ENCODE peak calls at places on chromosomes 13 and 19, in eight cellular contexts. Y is Peyer's patch; D is CD8-positive, alpha-beta memory T cell; K is upper lobe of right lung; C is thoracic aorta; S is heart left ventricle; G is heart right ventricle; W is tibial artery. E is an unnamed sample. For H3K4me1 and H3K9me3, the result is how much of the 10 kb centered on the place peaks cover.

GRCh38 chr13:101474419-101474957 is 22.0 kb downstream of the ITGBL1 start:
- DNase-seq in K (no peak), W (peak), S (no peak), Y (no peak), C (no peak), G (no peak), D (no peak), E (peak)

GRCh38 chr13:40390290-40391008 is 276.0 kb downstream of the FOXO1 start:
- DNase-seq in G (no peak), S (no peak), Y (no peak), K (no peak), C (no peak), W (no peak), D (no peak), E (no peak)

GRCh38 chr19:38270587-38271167 is 6.3 kb downstream of the SPINT2 start:
- DNase-seq in C (no peak), G (no peak), S (no peak), Y (no peak), K (no peak), W (no peak), D (no peak), E (no peak)

GRCh38 chr13:39847336-39847735 is 191.9 kb downstream of the COG6 start:
- DNase-seq in K (no peak), C (no peak), Y (no peak), D (no peak), W (no peak), G (no peak), S (no peak), E (no peak)

GRCh38 chr13:110875243-110875642 is 39.6 kb downstream of the ANKRD10 start:
- DNase-seq in Y (no peak), K (no peak), G (no peak), W (no peak), D (no peak), C (no peak), S (no peak), E (no peak)

GRCh38 chr13:110238795-110239194 is 68.2 kb downstream of the COL4A1 start:
- DNase-seq in C (no peak), W (no peak), K (no peak), Y (no peak), G (no peak), D (no peak), S (no peak), E (no peak)

GRCh38 chr13:106089251-106089940 is 446.1 kb downstream of the EFNB2 start:
- DNase-seq in C (no peak), Y (no peak), W (no peak), K (no peak), G (no peak), S (no peak), D (no peak), E (no peak)

GRCh38 chr13:44759222-44759721 is 183.1 kb upstream of the TSC22D1 start:
- DNase-seq in W (no peak), D (no peak), Y (no peak), G (no peak), S (no peak), C (no peak), K (no peak), E (no peak)

GRCh38 chr19:16405797-16406196 is 66.0 kb downstream of the EPS15L1 start:
- DNase-seq in S (no peak), C (no peak), G (no peak), D (no peak), W (no peak), Y (no peak), K (no peak), E (peak)

GRCh38 chr19:41422955-41423354 is 4.2 kb downstream of the B3GNT8 start:
- DNase-seq in S (no peak), Y (no peak), G (no peak), W (no peak), D (no peak), K (no peak), C (no peak), E (no peak)

GRCh38 chr19:52722062-52723005 is 12.5 kb downstream of the ZNF611 start:
- DNase-seq in C (no peak), S (no peak), Y (no peak), W (no peak), K (no peak), G (no peak), D (no peak), E (no peak)

GRCh38 chr13:35475131-35475959 is 1.1 kb downstream of the MAB21L1 start:
- DNase-seq in S (peak), Y (peak), K (no peak), D (no peak), C (no peak), W (peak), G (peak), E (peak)

GRCh38 chr19:43700368-43701015 is 15.4 kb upstream of the IRGC start:
- DNase-seq in K (no peak), S (peak), C (no peak), W (peak), Y (peak), D (no peak), G (peak), E (peak)

GRCh38 chr13:21413013-21413412 is 46.1 kb downstream of the ZDHHC20 start:
- DNase-seq in W (no peak), G (no peak), D (no peak), C (no peak), K (no peak), Y (no peak), S (no peak), E (no peak)

GRCh38 chr13:80363890-80364503 is 23.1 kb upstream of the SPRY2 start:
- DNase-seq in D (no peak), W (no peak), G (no peak), C (no peak), K (no peak), S (no peak), Y (no peak), E (no peak)

GRCh38 chr13:99439048-99439447 is 62.2 kb upstream of the TM9SF2 start:
- DNase-seq in G (no peak), C (no peak), Y (no peak), K (no peak), S (no peak), D (no peak), W (no peak), E (no peak)

GRCh38 chr19:42965204-42965603 is 28.2 kb upstream of the PSG7 start:
- DNase-seq in W (no peak), C (no peak), Y (no peak), G (no peak), D (no peak), S (no peak), K (no peak), E (no peak)

GRCh38 chr19:47351545-47351944 is 2.4 kb downstream of the DHX34 start:
- DNase-seq in D (no peak), W (no peak), S (no peak), Y (no peak), G (no peak), K (no peak), C (no peak), E (no peak)

GRCh38 chr13:51230473-51231105 is 8.4 kb downstream of the FAM124A start:
- DNase-seq in K (no peak), S (peak), C (no peak), W (no peak), Y (peak), G (peak), D (no peak), E (peak)

GRCh38 chr19:19063183-19064097 is at the start of gene SLC25A42:
- DNase-seq in D (peak), Y (peak), W (peak), G (peak), S (peak), C (peak), K (peak), E (peak)

GRCh38 chr13:42859760-42860159 is 78.4 kb downstream of the FAM216B start:
- DNase-seq in K (no peak), Y (no peak), C (no peak), S (no peak), D (no peak), G (no peak), W (no peak), E (no peak)

GRCh38 chr13:101007245-101007644 is 332.6 kb upstream of the TMTC4 start:
- DNase-seq in C (no peak), D (no peak), Y (no peak), G (no peak), S (no peak), W (no peak), K (no peak), E (no peak)

GRCh38 chr13:27446986-27447583 is 3.3 kb downstream of the MTIF3 start:
- DNase-seq in S (no peak), K (no peak), C (no peak), Y (peak), G (no peak), W (no peak), D (no peak), E (no peak)

GRCh38 chr13:27442797-27443196 is 7.6 kb downstream of the MTIF3 start:
- DNase-seq in W (no peak), Y (peak), G (no peak), K (no peak), D (no peak), S (no peak), C (no peak), E (no peak)

GRCh38 chr13:27437126-27437525 is 12.7 kb downstream of the GTF3A start:
- DNase-seq in W (no peak), G (no peak), K (no peak), D (no peak), C (no peak), Y (no peak), S (no peak), E (no peak)

GRCh38 chr13:27440408-27440807 is 10.0 kb downstream of the MTIF3 start:
- DNase-seq in Y (no peak), W (no peak), C (no peak), D (no peak), K (no peak), G (no peak), S (no peak), E (no peak)

GRCh38 chr13:27442071-27442647 is 8.2 kb downstream of the MTIF3 start:
- DNase-seq in S (no peak), K (no peak), D (no peak), W (no peak), C (no peak), G (no peak), Y (peak), E (no peak)
- H3K4me1 ChIP-seq in S (under half), K (under half), D (under half), W (under half), C (under half), G (under half), Y (under half), E (under half)

DNA sequence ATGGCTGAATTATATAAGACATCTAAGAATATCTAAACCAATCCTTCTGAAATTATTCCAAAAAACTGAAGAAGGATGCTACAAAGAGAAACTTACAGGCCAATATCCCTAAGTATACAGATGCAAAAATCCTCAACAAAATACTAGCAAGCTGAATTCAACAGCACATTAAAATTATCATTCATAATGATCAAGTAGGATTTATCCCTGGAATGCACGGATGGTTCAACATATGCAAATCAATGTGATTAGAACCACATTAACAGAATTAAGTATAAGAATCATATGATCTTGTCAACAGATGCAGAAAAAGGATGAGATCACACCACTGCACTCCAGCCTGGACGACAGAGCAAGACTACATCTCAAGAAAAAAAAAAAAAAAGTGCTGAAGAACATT is 13.3 kb downstream of the ZNF560 start:
- DNase-seq in C (no peak), K (no peak), Y (no peak), G (no peak), D (no peak), S (no peak), W (no peak), E (no peak)
- H3K9me3 ChIP-seq in C (under half), K (under half), Y (under half), G (under half), D (under half), S (under half), W (under half), E (under half)

GRCh38 chr19:55642153-55643002 is 1.1 kb upstream of the ZNF581 start:
- DNase-seq in W (no peak), D (no peak), Y (no peak), G (peak), K (peak), C (no peak), S (no peak), E (peak)
- H3K4me3 ChIP-seq in W (peak), D (peak), Y (peak), G (peak), K (peak), C (peak), S (peak), E (peak)

GRCh38 chr19:54209058-54209747 is 8.5 kb downstream of the RPS9 start:
- DNase-seq in G (no peak), K (peak), C (no peak), S (no peak), D (no peak), Y (no peak), W (no peak), E (no peak)
- H3K4me1 ChIP-seq in G (under half), K (half or more), C (under half), S (under half), D (half or more), Y (half or more), W (under half), E (under half)

GRCh38 chr19:27717825-27718224 is 1495.1 kb downstream of the UQCRFS1 start:
- DNase-seq in S (no peak), C (no peak), Y (no peak), D (no peak), G (no peak), K (no peak), W (no peak), E (no peak)

GRCh38 chr19:27719034-27719433 is 1493.9 kb downstream of the UQCRFS1 start:
- DNase-seq in K (no peak), S (no peak), G (no peak), C (no peak), D (no peak), Y (no peak), W (no peak), E (no peak)

GRCh38 chr19:27718262-27718661 is 1494.7 kb downstream of the UQCRFS1 start:
- DNase-seq in C (no peak), W (no peak), Y (no peak), G (no peak), D (no peak), K (no peak), S (no peak), E (no peak)

GRCh38 chr19:27714857-27715256 is 1498.1 kb downstream of the UQCRFS1 start:
- DNase-seq in C (no peak), Y (no peak), G (no peak), S (no peak), D (no peak), K (no peak), W (no peak), E (no peak)

GRCh38 chr19:27716922-27717321 is 1496.0 kb downstream of the UQCRFS1 start:
- DNase-seq in W (no peak), D (no peak), S (no peak), Y (no peak), C (no peak), G (no peak), K (no peak), E (no peak)
- H3K9me3 ChIP-seq in W (under half), D (under half), S (under half), Y (under half), C (under half), G (under half), K (under half), E (under half)

GRCh38 chr19:10228925-10229324 is 2.2 kb downstream of the S1PR2 start:
- DNase-seq in Y (peak), G (no peak), C (no peak), S (no peak), D (peak), W (no peak), K (no peak), E (no peak)
- H3K4me3 ChIP-seq in Y (no peak), G (no peak), C (no peak), S (no peak), D (no peak), W (no peak), K (peak), E (no peak)

GRCh38 chr13:77328819-77329132 is 1.9 kb upstream of the MYCBP2 start:
- DNase-seq in C (no peak), Y (no peak), D (no peak), W (no peak), S (no peak), G (no peak), K (no peak), E (no peak)

GRCh38 chr13:77330009-77330471 is 3.1 kb upstream of the MYCBP2 start:
- DNase-seq in W (no peak), Y (no peak), S (no peak), K (no peak), C (no peak), D (no peak), G (no peak), E (no peak)

GRCh38 chr13:77329133-77330008 is 2.5 kb upstream of the MYCBP2 start:
- DNase-seq in G (peak), S (peak), W (peak), K (peak), D (peak), Y (peak), C (peak), E (peak)

GRCh38 chr13:77325371-77325941 is 1.4 kb downstream of the MYCBP2 start:
- DNase-seq in D (no peak), S (no peak), Y (no peak), C (no peak), G (no peak), K (no peak), W (no peak), E (no peak)

GRCh38 chr13:77326905-77327604 is at the start of gene MYCBP2:
- DNase-seq in W (peak), C (peak), G (peak), K (peak), Y (peak), D (peak), S (peak), E (peak)
- H3K4me1 ChIP-seq in W (under half), C (under half), G (under half), K (under half), Y (under half), D (half or more), S (under half), E (under half)